ENCODE peak calls at places on chromosomes 11 and 22, in six cellular contexts. P is nucleus accumbens; Q is transverse colon; H is AG08395; U is activated CD4-positive, alpha-beta T cell treated with anti-CD3 and anti-CD28 coated beads, Interleukin-2, amount 50 U/mL, for 4 hours; E is A172. L is an unnamed sample.

GRCh38 chr11:12222099-12222751 is 111.8 kb downstream of the MICAL2 start:
- DNase-seq in U (no peak), Q (peak), H (no peak), P (no peak), E (peak), L (no peak)

GRCh38 chr11:130206141-130206540 is 46.6 kb downstream of the ST14 start:
- DNase-seq in P (no peak), U (no peak), Q (peak), E (no peak), H (no peak), L (no peak)

GRCh38 chr11:680970-681369 is 14.1 kb downstream of the DEAF1 start:
- DNase-seq in U (no peak), E (no peak), Q (no peak), P (no peak), H (no peak), L (no peak)

GRCh38 chr22:19524170-19525115 is at the start of gene CLDN5:
- DNase-seq in H (peak), E (no peak), P (no peak), Q (no peak), U (no peak), L (no peak)

GRCh38 chr11:62553839-62554361 is 7.3 kb upstream of the AHNAK start:
- DNase-seq in H (peak), P (no peak), E (peak), U (no peak), Q (peak), L (no peak)

GRCh38 chr11:79092791-79093313 is 348.0 kb downstream of the TENM4 start:
- DNase-seq in E (peak), Q (no peak), H (peak), U (no peak), P (no peak), L (no peak)

GRCh38 chr22:39574779-39575551 is 4.4 kb downstream of the CACNA1I start:
- DNase-seq in U (no peak), E (peak), P (no peak), H (peak), Q (no peak), L (no peak)

GRCh38 chr11:11502303-11502828 is 119.4 kb downstream of the GALNT18 start:
- DNase-seq in U (no peak), Q (no peak), H (no peak), P (no peak), E (no peak), L (no peak)

GRCh38 chr22:45919504-45920286 is 57.3 kb downstream of the WNT7B start:
- DNase-seq in U (no peak), E (no peak), H (no peak), Q (no peak), P (no peak), L (no peak)

GRCh38 chr11:61869636-61870428 is 21.5 kb downstream of the FADS3 start:
- DNase-seq in Q (no peak), P (no peak), E (no peak), H (no peak), U (no peak), L (no peak)

GRCh38 chr11:15969701-15970329 is 386.5 kb downstream of the SOX6 start:
- DNase-seq in U (no peak), P (no peak), H (peak), Q (no peak), E (peak), L (no peak)

GRCh38 chr11:44883277-44883676 is 67.4 kb downstream of the TP53I11 start:
- DNase-seq in U (no peak), Q (peak), H (no peak), P (no peak), E (peak), L (no peak)

GRCh38 chr11:124900464-124900863 is 2.8 kb upstream of the ROBO4 start:
- DNase-seq in U (no peak), P (no peak), H (peak), Q (no peak), E (peak), L (no peak)

GRCh38 chr11:1391165-1392010 is 1.7 kb downstream of the BRSK2 start:
- DNase-seq in E (no peak), U (no peak), P (peak), Q (no peak), H (no peak), L (no peak)

GRCh38 chr22:17917490-17917983 is 106.8 kb downstream of the MICAL3 start:
- DNase-seq in H (no peak), U (no peak), Q (peak), P (no peak), E (peak), L (no peak)

GRCh38 chr11:122709042-122709760 is 53.7 kb downstream of the UBASH3B start:
- DNase-seq in E (peak), Q (no peak), P (no peak), H (no peak), U (no peak), L (no peak)

GRCh38 chr11:1879941-1880720 is 11.6 kb downstream of the PRR33 start:
- DNase-seq in U (no peak), E (no peak), Q (no peak), H (no peak), P (no peak), L (no peak)

GRCh38 chr11:34438529-34439507 is at the start of gene CAT:
- DNase-seq in Q (peak), P (peak), U (peak), E (peak), H (peak), L (peak)

GRCh38 chr11:19345519-19345847 is 104.7 kb upstream of the E2F8 start:
- DNase-seq in P (no peak), Q (no peak), E (no peak), H (peak), U (no peak), L (no peak)

GRCh38 chr22:42294034-42294985 is 23.9 kb upstream of the TCF20 start:
- DNase-seq in P (no peak), U (no peak), Q (peak), H (peak), E (peak), L (no peak)

GRCh38 chr11:72723508-72723907 is 28.7 kb downstream of the ARAP1 start:
- DNase-seq in Q (no peak), P (no peak), U (no peak), E (no peak), H (no peak), L (no peak)

GRCh38 chr11:11436715-11437313 is 83.8 kb upstream of the CSNK2A3 start:
- DNase-seq in E (no peak), H (no peak), Q (no peak), P (no peak), U (no peak), L (no peak)

GRCh38 chr22:49450521-49450920 is 377.2 kb downstream of the BRD1 start:
- DNase-seq in E (no peak), P (no peak), H (no peak), Q (no peak), U (no peak), L (no peak)

GRCh38 chr22:42018224-42018623 is 19.6 kb downstream of the WBP2NL start:
- DNase-seq in H (no peak), U (no peak), P (no peak), E (no peak), Q (no peak), L (no peak)

GRCh38 chr11:35330924-35331323 is 88.4 kb downstream of the SLC1A2 start:
- DNase-seq in H (no peak), Q (no peak), P (no peak), E (no peak), U (peak), L (no peak)

GRCh38 chr11:95565692-95566091 is 223.9 kb downstream of the FAM76B start:
- DNase-seq in U (no peak), H (no peak), P (no peak), E (no peak), Q (no peak), L (no peak)

GRCh38 chr11:125300791-125301218 is 136.3 kb downstream of the PKNOX2 start:
- DNase-seq in H (peak), E (peak), Q (no peak), P (no peak), U (no peak), L (no peak)

GRCh38 chr22:49996532-49997220 is 15.9 kb downstream of the IL17REL start:
- DNase-seq in Q (peak), H (no peak), E (no peak), U (no peak), P (no peak), L (no peak)

GRCh38 chr11:17595526-17596309 is 48.7 kb downstream of the OTOG start:
- DNase-seq in Q (no peak), U (no peak), E (no peak), P (no peak), H (no peak), L (no peak)

GRCh38 chr22:21621891-21622623 is 7.8 kb downstream of the YDJC start:
- DNase-seq in P (no peak), U (no peak), H (no peak), Q (no peak), E (no peak), L (no peak)

GRCh38 chr11:15493066-15493465 is 378.3 kb downstream of the INSC start:
- DNase-seq in U (no peak), E (no peak), P (no peak), H (no peak), Q (no peak), L (peak)

L was measured in esophagus muscularis mucosa.